ENCODE peak calls at places on chromosomes 11 and 22, in six cellular contexts. One of them, this sample, is unnamed.

GRCh38 chr11:134028368-134028920 is 40.4 kb upstream of the JAM3 start:
- DNase-seq in activated CD8-positive, alpha-beta memory T cell treated with anti-CD3 and anti-CD28 coated beads for 4 hours: no peak
- DNase-seq in T-helper 1 cell: no peak
- DNase-seq in colonic mucosa: no peak
- DNase-seq in stimulated activated CD8-positive, alpha-beta memory T cell treated with anti-CD3 and anti-CD28 coated beads, Interleukin-15, amount 100 ng/mL, for 1 hour: no peak
- DNase-seq in NCI-H2227 treated with DMSO at 0.1 percent for 48 hours: no peak
- DNase-seq in this sample: no peak

GRCh38 chr11:131038597-131038996 is 122.3 kb upstream of the SNX19 start:
- DNase-seq in activated CD8-positive, alpha-beta memory T cell treated with anti-CD3 and anti-CD28 coated beads for 4 hours: no peak
- DNase-seq in T-helper 1 cell: no peak
- DNase-seq in colonic mucosa: no peak
- DNase-seq in stimulated activated CD8-positive, alpha-beta memory T cell treated with anti-CD3 and anti-CD28 coated beads, Interleukin-15, amount 100 ng/mL, for 1 hour: no peak
- DNase-seq in NCI-H2227 treated with DMSO at 0.1 percent for 48 hours: peak
- DNase-seq in this sample: no peak

GRCh38 chr11:64848779-64849599 is 4.5 kb upstream of the CDC42BPG start:
- DNase-seq in activated CD8-positive, alpha-beta memory T cell treated with anti-CD3 and anti-CD28 coated beads for 4 hours: no peak
- DNase-seq in T-helper 1 cell: peak
- DNase-seq in colonic mucosa: peak
- DNase-seq in stimulated activated CD8-positive, alpha-beta memory T cell treated with anti-CD3 and anti-CD28 coated beads, Interleukin-15, amount 100 ng/mL, for 1 hour: no peak
- DNase-seq in NCI-H2227 treated with DMSO at 0.1 percent for 48 hours: no peak
- DNase-seq in this sample: peak

GRCh38 chr22:42060489-42060888 is 10.1 kb downstream of the NAGA start:
- DNase-seq in activated CD8-positive, alpha-beta memory T cell treated with anti-CD3 and anti-CD28 coated beads for 4 hours: no peak
- DNase-seq in T-helper 1 cell: no peak
- DNase-seq in colonic mucosa: peak
- DNase-seq in stimulated activated CD8-positive, alpha-beta memory T cell treated with anti-CD3 and anti-CD28 coated beads, Interleukin-15, amount 100 ng/mL, for 1 hour: no peak
- DNase-seq in NCI-H2227 treated with DMSO at 0.1 percent for 48 hours: no peak
- DNase-seq in this sample: no peak

GRCh38 chr11:105935791-105936190 is 86.2 kb downstream of the MSANTD4 start:
- DNase-seq in activated CD8-positive, alpha-beta memory T cell treated with anti-CD3 and anti-CD28 coated beads for 4 hours: no peak
- DNase-seq in T-helper 1 cell: no peak
- DNase-seq in colonic mucosa: no peak
- DNase-seq in stimulated activated CD8-positive, alpha-beta memory T cell treated with anti-CD3 and anti-CD28 coated beads, Interleukin-15, amount 100 ng/mL, for 1 hour: no peak
- DNase-seq in NCI-H2227 treated with DMSO at 0.1 percent for 48 hours: no peak
- DNase-seq in this sample: no peak

GRCh38 chr22:31526275-31526674 is 29.9 kb downstream of the SFI1 start:
- DNase-seq in activated CD8-positive, alpha-beta memory T cell treated with anti-CD3 and anti-CD28 coated beads for 4 hours: no peak
- DNase-seq in T-helper 1 cell: peak
- DNase-seq in colonic mucosa: no peak
- DNase-seq in stimulated activated CD8-positive, alpha-beta memory T cell treated with anti-CD3 and anti-CD28 coated beads, Interleukin-15, amount 100 ng/mL, for 1 hour: no peak
- DNase-seq in NCI-H2227 treated with DMSO at 0.1 percent for 48 hours: no peak
- DNase-seq in this sample: no peak

GRCh38 chr22:21082248-21082647 is 36.5 kb downstream of the LRRC74B start:
- DNase-seq in activated CD8-positive, alpha-beta memory T cell treated with anti-CD3 and anti-CD28 coated beads for 4 hours: no peak
- DNase-seq in T-helper 1 cell: no peak
- DNase-seq in colonic mucosa: no peak
- DNase-seq in stimulated activated CD8-positive, alpha-beta memory T cell treated with anti-CD3 and anti-CD28 coated beads, Interleukin-15, amount 100 ng/mL, for 1 hour: no peak
- DNase-seq in NCI-H2227 treated with DMSO at 0.1 percent for 48 hours: no peak
- DNase-seq in this sample: no peak

GRCh38 chr22:50700387-50701075 is 27.9 kb downstream of the SHANK3 start:
- DNase-seq in activated CD8-positive, alpha-beta memory T cell treated with anti-CD3 and anti-CD28 coated beads for 4 hours: no peak
- DNase-seq in T-helper 1 cell: no peak
- DNase-seq in colonic mucosa: no peak
- DNase-seq in stimulated activated CD8-positive, alpha-beta memory T cell treated with anti-CD3 and anti-CD28 coated beads, Interleukin-15, amount 100 ng/mL, for 1 hour: no peak
- DNase-seq in NCI-H2227 treated with DMSO at 0.1 percent for 48 hours: no peak
- DNase-seq in this sample: no peak

GRCh38 chr22:22944268-22944985 is 56.8 kb downstream of the IGLL5 start:
- DNase-seq in activated CD8-positive, alpha-beta memory T cell treated with anti-CD3 and anti-CD28 coated beads for 4 hours: no peak
- DNase-seq in T-helper 1 cell: no peak
- DNase-seq in colonic mucosa: peak
- DNase-seq in stimulated activated CD8-positive, alpha-beta memory T cell treated with anti-CD3 and anti-CD28 coated beads, Interleukin-15, amount 100 ng/mL, for 1 hour: no peak
- DNase-seq in NCI-H2227 treated with DMSO at 0.1 percent for 48 hours: no peak
- DNase-seq in this sample: no peak

GRCh38 chr11:8213390-8213789 is 44.6 kb upstream of the RIC3 start:
- DNase-seq in activated CD8-positive, alpha-beta memory T cell treated with anti-CD3 and anti-CD28 coated beads for 4 hours: no peak
- DNase-seq in T-helper 1 cell: no peak
- DNase-seq in colonic mucosa: no peak
- DNase-seq in stimulated activated CD8-positive, alpha-beta memory T cell treated with anti-CD3 and anti-CD28 coated beads, Interleukin-15, amount 100 ng/mL, for 1 hour: no peak
- DNase-seq in NCI-H2227 treated with DMSO at 0.1 percent for 48 hours: no peak
- DNase-seq in this sample: no peak

GRCh38 chr22:45208993-45209838 is 31.5 kb downstream of the KIAA0930 start:
- DNase-seq in activated CD8-positive, alpha-beta memory T cell treated with anti-CD3 and anti-CD28 coated beads for 4 hours: no peak
- DNase-seq in T-helper 1 cell: peak
- DNase-seq in colonic mucosa: no peak
- DNase-seq in stimulated activated CD8-positive, alpha-beta memory T cell treated with anti-CD3 and anti-CD28 coated beads, Interleukin-15, amount 100 ng/mL, for 1 hour: no peak
- DNase-seq in NCI-H2227 treated with DMSO at 0.1 percent for 48 hours: peak
- DNase-seq in this sample: peak

GRCh38 chr22:24947881-24948280 is 1.4 kb upstream of the LHFPL7 start:
- DNase-seq in activated CD8-positive, alpha-beta memory T cell treated with anti-CD3 and anti-CD28 coated beads for 4 hours: no peak
- DNase-seq in T-helper 1 cell: no peak
- DNase-seq in colonic mucosa: no peak
- DNase-seq in stimulated activated CD8-positive, alpha-beta memory T cell treated with anti-CD3 and anti-CD28 coated beads, Interleukin-15, amount 100 ng/mL, for 1 hour: no peak
- DNase-seq in NCI-H2227 treated with DMSO at 0.1 percent for 48 hours: no peak
- DNase-seq in this sample: no peak

GRCh38 chr11:14308114-14308896 is 50.7 kb downstream of the RRAS2 start:
- DNase-seq in activated CD8-positive, alpha-beta memory T cell treated with anti-CD3 and anti-CD28 coated beads for 4 hours: no peak
- DNase-seq in T-helper 1 cell: peak
- DNase-seq in colonic mucosa: no peak
- DNase-seq in stimulated activated CD8-positive, alpha-beta memory T cell treated with anti-CD3 and anti-CD28 coated beads, Interleukin-15, amount 100 ng/mL, for 1 hour: no peak
- DNase-seq in NCI-H2227 treated with DMSO at 0.1 percent for 48 hours: no peak
- DNase-seq in this sample: no peak

GRCh38 chr22:23638611-23639010 is 6.5 kb upstream of the DRICH1 start:
- DNase-seq in activated CD8-positive, alpha-beta memory T cell treated with anti-CD3 and anti-CD28 coated beads for 4 hours: no peak
- DNase-seq in T-helper 1 cell: no peak
- DNase-seq in colonic mucosa: no peak
- DNase-seq in stimulated activated CD8-positive, alpha-beta memory T cell treated with anti-CD3 and anti-CD28 coated beads, Interleukin-15, amount 100 ng/mL, for 1 hour: no peak
- DNase-seq in NCI-H2227 treated with DMSO at 0.1 percent for 48 hours: no peak
- DNase-seq in this sample: no peak

GRCh38 chr22:29106839-29107238 is 34.0 kb downstream of the KREMEN1 start:
- DNase-seq in activated CD8-positive, alpha-beta memory T cell treated with anti-CD3 and anti-CD28 coated beads for 4 hours: no peak
- DNase-seq in T-helper 1 cell: no peak
- DNase-seq in colonic mucosa: no peak
- DNase-seq in stimulated activated CD8-positive, alpha-beta memory T cell treated with anti-CD3 and anti-CD28 coated beads, Interleukin-15, amount 100 ng/mL, for 1 hour: no peak
- DNase-seq in NCI-H2227 treated with DMSO at 0.1 percent for 48 hours: no peak
- DNase-seq in this sample: no peak

GRCh38 chr11:19711911-19712280 is 741 bp upstream of the NAV2 start:
- DNase-seq in activated CD8-positive, alpha-beta memory T cell treated with anti-CD3 and anti-CD28 coated beads for 4 hours: no peak
- DNase-seq in T-helper 1 cell: peak
- DNase-seq in colonic mucosa: peak
- DNase-seq in stimulated activated CD8-positive, alpha-beta memory T cell treated with anti-CD3 and anti-CD28 coated beads, Interleukin-15, amount 100 ng/mL, for 1 hour: no peak
- DNase-seq in NCI-H2227 treated with DMSO at 0.1 percent for 48 hours: no peak
- DNase-seq in this sample: no peak

GRCh38 chr11:47216141-47216798 is 1.5 kb downstream of the DDB2 start:
- DNase-seq in activated CD8-positive, alpha-beta memory T cell treated with anti-CD3 and anti-CD28 coated beads for 4 hours: peak
- DNase-seq in T-helper 1 cell: peak
- DNase-seq in colonic mucosa: peak
- DNase-seq in stimulated activated CD8-positive, alpha-beta memory T cell treated with anti-CD3 and anti-CD28 coated beads, Interleukin-15, amount 100 ng/mL, for 1 hour: peak
- DNase-seq in NCI-H2227 treated with DMSO at 0.1 percent for 48 hours: no peak
- DNase-seq in this sample: peak

GRCh38 chr22:30301995-30302809 is 12.9 kb upstream of the CASTOR1 start:
- DNase-seq in activated CD8-positive, alpha-beta memory T cell treated with anti-CD3 and anti-CD28 coated beads for 4 hours: no peak
- DNase-seq in T-helper 1 cell: peak
- DNase-seq in colonic mucosa: peak
- DNase-seq in stimulated activated CD8-positive, alpha-beta memory T cell treated with anti-CD3 and anti-CD28 coated beads, Interleukin-15, amount 100 ng/mL, for 1 hour: no peak
- DNase-seq in NCI-H2227 treated with DMSO at 0.1 percent for 48 hours: no peak
- DNase-seq in this sample: no peak

GRCh38 chr22:40890881-40891280 is 29.0 kb upstream of the DNAJB7 start:
- DNase-seq in activated CD8-positive, alpha-beta memory T cell treated with anti-CD3 and anti-CD28 coated beads for 4 hours: no peak
- DNase-seq in T-helper 1 cell: no peak
- DNase-seq in colonic mucosa: no peak
- DNase-seq in stimulated activated CD8-positive, alpha-beta memory T cell treated with anti-CD3 and anti-CD28 coated beads, Interleukin-15, amount 100 ng/mL, for 1 hour: no peak
- DNase-seq in NCI-H2227 treated with DMSO at 0.1 percent for 48 hours: no peak
- DNase-seq in this sample: no peak

GRCh38 chr11:134905513-134905912 is 493.5 kb upstream of the B3GAT1 start:
- DNase-seq in activated CD8-positive, alpha-beta memory T cell treated with anti-CD3 and anti-CD28 coated beads for 4 hours: no peak
- DNase-seq in T-helper 1 cell: no peak
- DNase-seq in colonic mucosa: no peak
- DNase-seq in stimulated activated CD8-positive, alpha-beta memory T cell treated with anti-CD3 and anti-CD28 coated beads, Interleukin-15, amount 100 ng/mL, for 1 hour: no peak
- DNase-seq in NCI-H2227 treated with DMSO at 0.1 percent for 48 hours: no peak
- DNase-seq in this sample: no peak

GRCh38 chr11:45880772-45881570 is 4.5 kb upstream of the MAPK8IP1 start:
- DNase-seq in activated CD8-positive, alpha-beta memory T cell treated with anti-CD3 and anti-CD28 coated beads for 4 hours: no peak
- DNase-seq in T-helper 1 cell: no peak
- DNase-seq in colonic mucosa: no peak
- DNase-seq in stimulated activated CD8-positive, alpha-beta memory T cell treated with anti-CD3 and anti-CD28 coated beads, Interleukin-15, amount 100 ng/mL, for 1 hour: no peak
- DNase-seq in NCI-H2227 treated with DMSO at 0.1 percent for 48 hours: no peak
- DNase-seq in this sample: no peak

GRCh38 chr11:62445314-62445740 is 26.5 kb downstream of the SCGB1A1 start:
- DNase-seq in activated CD8-positive, alpha-beta memory T cell treated with anti-CD3 and anti-CD28 coated beads for 4 hours: no peak
- DNase-seq in T-helper 1 cell: no peak
- DNase-seq in colonic mucosa: no peak
- DNase-seq in stimulated activated CD8-positive, alpha-beta memory T cell treated with anti-CD3 and anti-CD28 coated beads, Interleukin-15, amount 100 ng/mL, for 1 hour: no peak
- DNase-seq in NCI-H2227 treated with DMSO at 0.1 percent for 48 hours: no peak
- DNase-seq in this sample: no peak

GRCh38 chr22:22556995-22557925 is 1.8 kb downstream of the PRAME start:
- DNase-seq in activated CD8-positive, alpha-beta memory T cell treated with anti-CD3 and anti-CD28 coated beads for 4 hours: no peak
- DNase-seq in T-helper 1 cell: no peak
- DNase-seq in colonic mucosa: no peak
- DNase-seq in stimulated activated CD8-positive, alpha-beta memory T cell treated with anti-CD3 and anti-CD28 coated beads, Interleukin-15, amount 100 ng/mL, for 1 hour: no peak
- DNase-seq in NCI-H2227 treated with DMSO at 0.1 percent for 48 hours: peak
- DNase-seq in this sample: no peak

GRCh38 chr11:61777234-61778090 is 14.9 kb downstream of the TMEM258 start:
- DNase-seq in activated CD8-positive, alpha-beta memory T cell treated with anti-CD3 and anti-CD28 coated beads for 4 hours: peak
- DNase-seq in T-helper 1 cell: peak
- DNase-seq in colonic mucosa: peak
- DNase-seq in stimulated activated CD8-positive, alpha-beta memory T cell treated with anti-CD3 and anti-CD28 coated beads, Interleukin-15, amount 100 ng/mL, for 1 hour: peak
- DNase-seq in NCI-H2227 treated with DMSO at 0.1 percent for 48 hours: no peak
- DNase-seq in this sample: peak

GRCh38 chr22:31952094-31952401 is 7.7 kb downstream of the YWHAH start:
- DNase-seq in activated CD8-positive, alpha-beta memory T cell treated with anti-CD3 and anti-CD28 coated beads for 4 hours: no peak
- DNase-seq in T-helper 1 cell: no peak
- DNase-seq in colonic mucosa: no peak
- DNase-seq in stimulated activated CD8-positive, alpha-beta memory T cell treated with anti-CD3 and anti-CD28 coated beads, Interleukin-15, amount 100 ng/mL, for 1 hour: no peak
- DNase-seq in NCI-H2227 treated with DMSO at 0.1 percent for 48 hours: no peak
- DNase-seq in this sample: no peak

GRCh38 chr11:98183034-98183433 is 837.7 kb upstream of the CNTN5 start:
- DNase-seq in activated CD8-positive, alpha-beta memory T cell treated with anti-CD3 and anti-CD28 coated beads for 4 hours: no peak
- DNase-seq in T-helper 1 cell: no peak
- DNase-seq in colonic mucosa: no peak
- DNase-seq in stimulated activated CD8-positive, alpha-beta memory T cell treated with anti-CD3 and anti-CD28 coated beads, Interleukin-15, amount 100 ng/mL, for 1 hour: no peak
- DNase-seq in NCI-H2227 treated with DMSO at 0.1 percent for 48 hours: no peak
- DNase-seq in this sample: no peak

GRCh38 chr22:20232781-20233180 is 35.3 kb downstream of the RTN4R start:
- DNase-seq in activated CD8-positive, alpha-beta memory T cell treated with anti-CD3 and anti-CD28 coated beads for 4 hours: no peak
- DNase-seq in T-helper 1 cell: no peak
- DNase-seq in colonic mucosa: no peak
- DNase-seq in stimulated activated CD8-positive, alpha-beta memory T cell treated with anti-CD3 and anti-CD28 coated beads, Interleukin-15, amount 100 ng/mL, for 1 hour: no peak
- DNase-seq in NCI-H2227 treated with DMSO at 0.1 percent for 48 hours: no peak
- DNase-seq in this sample: no peak

GRCh38 chr22:30270841-30271240 is 4.2 kb upstream of the OSM start:
- DNase-seq in activated CD8-positive, alpha-beta memory T cell treated with anti-CD3 and anti-CD28 coated beads for 4 hours: no peak
- DNase-seq in T-helper 1 cell: no peak
- DNase-seq in colonic mucosa: peak
- DNase-seq in stimulated activated CD8-positive, alpha-beta memory T cell treated with anti-CD3 and anti-CD28 coated beads, Interleukin-15, amount 100 ng/mL, for 1 hour: no peak
- DNase-seq in NCI-H2227 treated with DMSO at 0.1 percent for 48 hours: no peak
- DNase-seq in this sample: no peak

GRCh38 chr11:21115999-21116398 is 446.6 kb downstream of the NELL1 start:
- DNase-seq in activated CD8-positive, alpha-beta memory T cell treated with anti-CD3 and anti-CD28 coated beads for 4 hours: no peak
- DNase-seq in T-helper 1 cell: no peak
- DNase-seq in colonic mucosa: no peak
- DNase-seq in stimulated activated CD8-positive, alpha-beta memory T cell treated with anti-CD3 and anti-CD28 coated beads, Interleukin-15, amount 100 ng/mL, for 1 hour: no peak
- DNase-seq in NCI-H2227 treated with DMSO at 0.1 percent for 48 hours: no peak
- DNase-seq in this sample: no peak

GRCh38 chr22:37752189-37753061 is 55.3 kb upstream of the GCAT start:
- DNase-seq in activated CD8-positive, alpha-beta memory T cell treated with anti-CD3 and anti-CD28 coated beads for 4 hours: no peak
- DNase-seq in T-helper 1 cell: no peak
- DNase-seq in colonic mucosa: peak
- DNase-seq in stimulated activated CD8-positive, alpha-beta memory T cell treated with anti-CD3 and anti-CD28 coated beads, Interleukin-15, amount 100 ng/mL, for 1 hour: no peak
- DNase-seq in NCI-H2227 treated with DMSO at 0.1 percent for 48 hours: no peak
- DNase-seq in this sample: no peak

GRCh38 chr11:105265859-105266258 is 126.3 kb upstream of the CARD18 start:
- DNase-seq in activated CD8-positive, alpha-beta memory T cell treated with anti-CD3 and anti-CD28 coated beads for 4 hours: no peak
- DNase-seq in T-helper 1 cell: no peak
- DNase-seq in colonic mucosa: no peak
- DNase-seq in stimulated activated CD8-positive, alpha-beta memory T cell treated with anti-CD3 and anti-CD28 coated beads, Interleukin-15, amount 100 ng/mL, for 1 hour: no peak
- DNase-seq in NCI-H2227 treated with DMSO at 0.1 percent for 48 hours: no peak
- DNase-seq in this sample: no peak

GRCh38 chr22:43090130-43090789 is 1.1 kb upstream of the TTLL1 start:
- DNase-seq in activated CD8-positive, alpha-beta memory T cell treated with anti-CD3 and anti-CD28 coated beads for 4 hours: no peak
- DNase-seq in T-helper 1 cell: peak
- DNase-seq in colonic mucosa: peak
- DNase-seq in stimulated activated CD8-positive, alpha-beta memory T cell treated with anti-CD3 and anti-CD28 coated beads, Interleukin-15, amount 100 ng/mL, for 1 hour: no peak
- DNase-seq in NCI-H2227 treated with DMSO at 0.1 percent for 48 hours: peak
- DNase-seq in this sample: peak

GRCh38 chr11:100726709-100727108 is 39.6 kb downstream of the ARHGAP42 start:
- DNase-seq in activated CD8-positive, alpha-beta memory T cell treated with anti-CD3 and anti-CD28 coated beads for 4 hours: no peak
- DNase-seq in T-helper 1 cell: no peak
- DNase-seq in colonic mucosa: no peak
- DNase-seq in stimulated activated CD8-positive, alpha-beta memory T cell treated with anti-CD3 and anti-CD28 coated beads, Interleukin-15, amount 100 ng/mL, for 1 hour: no peak
- DNase-seq in NCI-H2227 treated with DMSO at 0.1 percent for 48 hours: no peak
- DNase-seq in this sample: no peak

GRCh38 chr11:35464308-35464707 is 45.0 kb upstream of the SLC1A2 start:
- DNase-seq in activated CD8-positive, alpha-beta memory T cell treated with anti-CD3 and anti-CD28 coated beads for 4 hours: no peak
- DNase-seq in T-helper 1 cell: no peak
- DNase-seq in colonic mucosa: no peak
- DNase-seq in stimulated activated CD8-positive, alpha-beta memory T cell treated with anti-CD3 and anti-CD28 coated beads, Interleukin-15, amount 100 ng/mL, for 1 hour: no peak
- DNase-seq in NCI-H2227 treated with DMSO at 0.1 percent for 48 hours: peak
- DNase-seq in this sample: no peak

GRCh38 chr11:133269272-133269671 is 263.0 kb downstream of the OPCML start:
- DNase-seq in activated CD8-positive, alpha-beta memory T cell treated with anti-CD3 and anti-CD28 coated beads for 4 hours: no peak
- DNase-seq in T-helper 1 cell: peak
- DNase-seq in colonic mucosa: no peak
- DNase-seq in stimulated activated CD8-positive, alpha-beta memory T cell treated with anti-CD3 and anti-CD28 coated beads, Interleukin-15, amount 100 ng/mL, for 1 hour: no peak
- DNase-seq in NCI-H2227 treated with DMSO at 0.1 percent for 48 hours: no peak
- DNase-seq in this sample: no peak

GRCh38 chr11:131486100-131486499 is 115.7 kb downstream of the NTM start:
- DNase-seq in activated CD8-positive, alpha-beta memory T cell treated with anti-CD3 and anti-CD28 coated beads for 4 hours: no peak
- DNase-seq in T-helper 1 cell: no peak
- DNase-seq in colonic mucosa: no peak
- DNase-seq in stimulated activated CD8-positive, alpha-beta memory T cell treated with anti-CD3 and anti-CD28 coated beads, Interleukin-15, amount 100 ng/mL, for 1 hour: no peak
- DNase-seq in NCI-H2227 treated with DMSO at 0.1 percent for 48 hours: no peak
- DNase-seq in this sample: no peak

GRCh38 chr11:8228206-8228605 is 35.5 kb downstream of the LMO1 start:
- DNase-seq in activated CD8-positive, alpha-beta memory T cell treated with anti-CD3 and anti-CD28 coated beads for 4 hours: no peak
- DNase-seq in T-helper 1 cell: no peak
- DNase-seq in colonic mucosa: no peak
- DNase-seq in stimulated activated CD8-positive, alpha-beta memory T cell treated with anti-CD3 and anti-CD28 coated beads, Interleukin-15, amount 100 ng/mL, for 1 hour: no peak
- DNase-seq in NCI-H2227 treated with DMSO at 0.1 percent for 48 hours: no peak
- DNase-seq in this sample: no peak

GRCh38 chr22:38437416-38437815 is 17.6 kb downstream of the KCNJ4 start:
- DNase-seq in activated CD8-positive, alpha-beta memory T cell treated with anti-CD3 and anti-CD28 coated beads for 4 hours: no peak
- DNase-seq in T-helper 1 cell: no peak
- DNase-seq in colonic mucosa: no peak
- DNase-seq in stimulated activated CD8-positive, alpha-beta memory T cell treated with anti-CD3 and anti-CD28 coated beads, Interleukin-15, amount 100 ng/mL, for 1 hour: no peak
- DNase-seq in NCI-H2227 treated with DMSO at 0.1 percent for 48 hours: no peak
- DNase-seq in this sample: no peak

GRCh38 chr11:44899959-44900358 is 50.7 kb downstream of the TP53I11 start:
- DNase-seq in activated CD8-positive, alpha-beta memory T cell treated with anti-CD3 and anti-CD28 coated beads for 4 hours: no peak
- DNase-seq in T-helper 1 cell: no peak
- DNase-seq in colonic mucosa: no peak
- DNase-seq in stimulated activated CD8-positive, alpha-beta memory T cell treated with anti-CD3 and anti-CD28 coated beads, Interleukin-15, amount 100 ng/mL, for 1 hour: no peak
- DNase-seq in NCI-H2227 treated with DMSO at 0.1 percent for 48 hours: no peak
- DNase-seq in this sample: no peak

GRCh38 chr11:35115688-35116030 is 23.3 kb upstream of the CD44 start:
- DNase-seq in activated CD8-positive, alpha-beta memory T cell treated with anti-CD3 and anti-CD28 coated beads for 4 hours: no peak
- DNase-seq in T-helper 1 cell: no peak
- DNase-seq in colonic mucosa: no peak
- DNase-seq in stimulated activated CD8-positive, alpha-beta memory T cell treated with anti-CD3 and anti-CD28 coated beads, Interleukin-15, amount 100 ng/mL, for 1 hour: no peak
- DNase-seq in NCI-H2227 treated with DMSO at 0.1 percent for 48 hours: no peak
- DNase-seq in this sample: no peak

This sample was measured in CD8-positive, alpha-beta T cell.